ENCODE peak calls at places on chromosomes 16 and 17, in five cellular contexts. P is neural progenitor cell, D is psoas muscle, U is adrenal gland, X is SK-N-SH. W is an unnamed sample. For H3K9me3, the result is how much of the 10 kb centered on the place peaks cover.

GRCh38 chr17:67624886-67625656 is 92.7 kb upstream of the NOL11 start:
- DNase-seq in U (no peak), X (no peak), P (no peak), D (no peak), W (no peak)

GRCh38 chr17:66776999-66777688 is 57.8 kb upstream of the CACNG5 start:
- DNase-seq in D (no peak), P (no peak), U (no peak), X (no peak), W (no peak)

GRCh38 chr17:1231456-1231855 is 38.8 kb upstream of the BHLHA9 start:
- DNase-seq in U (peak), D (peak), P (no peak), X (no peak), W (no peak)

GRCh38 chr16:86050591-86051375 is 151.8 kb downstream of the IRF8 start:
- DNase-seq in P (no peak), X (no peak), D (no peak), U (no peak), W (no peak)

GRCh38 chr17:34012709-34013375 is 242.2 kb upstream of the CCL2 start:
- DNase-seq in U (no peak), D (no peak), X (peak), P (peak), W (no peak)

GRCh38 chr16:27486760-27487159 is 63.0 kb downstream of the GTF3C1 start:
- DNase-seq in P (no peak), D (no peak), X (no peak), U (no peak), W (no peak)

GRCh38 chr17:60630352-60630751 is 30.4 kb downstream of the PPM1D start:
- DNase-seq in D (peak), X (no peak), P (no peak), U (no peak), W (no peak)

GRCh38 chr17:32828822-32829221 is 48.1 kb downstream of the MYO1D start:
- DNase-seq in D (no peak), U (no peak), P (no peak), X (no peak), W (no peak)

GRCh38 chr16:66103245-66103644 is 263.2 kb upstream of the CDH5 start:
- DNase-seq in D (no peak), X (no peak), P (no peak), U (no peak), W (no peak)

GRCh38 chr17:72457712-72458111 is 336.9 kb downstream of the SOX9 start:
- DNase-seq in P (no peak), X (no peak), U (no peak), D (no peak), W (no peak)

GRCh38 chr17:42146911-42147607 is 7.7 kb downstream of the RAB5C start:
- DNase-seq in P (no peak), U (no peak), X (no peak), D (no peak), W (no peak)

GRCh38 chr17:49190932-49191331 is 19.4 kb downstream of the GNGT2 start:
- DNase-seq in P (no peak), D (no peak), U (no peak), X (no peak), W (no peak)

GRCh38 chr16:17847234-17847795 is 376.6 kb upstream of the XYLT1 start:
- DNase-seq in X (no peak), U (no peak), P (no peak), D (no peak), W (no peak)

GRCh38 chr17:12536472-12536871 is 129.2 kb upstream of the MYOCD start:
- DNase-seq in P (no peak), U (no peak), D (no peak), X (no peak), W (no peak)

GRCh38 chr17:4744999-4745969 is 5.6 kb upstream of the CXCL16 start:
- DNase-seq in P (peak), X (peak), U (no peak), D (no peak), W (no peak)

GRCh38 chr17:66290097-66290722 is 12.2 kb upstream of the PRKCA start:
- DNase-seq in P (no peak), X (peak), D (no peak), U (no peak), W (no peak)

GRCh38 chr16:396605-397004 is 394 bp upstream of the NME4 start:
- DNase-seq in P (peak), U (peak), D (no peak), X (peak), W (peak)

GRCh38 chr16:399278-400019 is 2.2 kb upstream of the DECR2 start:
- DNase-seq in U (no peak), P (no peak), D (no peak), X (no peak), W (no peak)

GRCh38 chr16:398551-399277 is 1.7 kb downstream of the NME4 start:
- DNase-seq in D (no peak), P (peak), U (no peak), X (no peak), W (no peak)

GRCh38 chr16:397135-397661 is at the start of gene NME4:
- DNase-seq in U (no peak), P (peak), D (no peak), X (peak), W (no peak)

DNA sequence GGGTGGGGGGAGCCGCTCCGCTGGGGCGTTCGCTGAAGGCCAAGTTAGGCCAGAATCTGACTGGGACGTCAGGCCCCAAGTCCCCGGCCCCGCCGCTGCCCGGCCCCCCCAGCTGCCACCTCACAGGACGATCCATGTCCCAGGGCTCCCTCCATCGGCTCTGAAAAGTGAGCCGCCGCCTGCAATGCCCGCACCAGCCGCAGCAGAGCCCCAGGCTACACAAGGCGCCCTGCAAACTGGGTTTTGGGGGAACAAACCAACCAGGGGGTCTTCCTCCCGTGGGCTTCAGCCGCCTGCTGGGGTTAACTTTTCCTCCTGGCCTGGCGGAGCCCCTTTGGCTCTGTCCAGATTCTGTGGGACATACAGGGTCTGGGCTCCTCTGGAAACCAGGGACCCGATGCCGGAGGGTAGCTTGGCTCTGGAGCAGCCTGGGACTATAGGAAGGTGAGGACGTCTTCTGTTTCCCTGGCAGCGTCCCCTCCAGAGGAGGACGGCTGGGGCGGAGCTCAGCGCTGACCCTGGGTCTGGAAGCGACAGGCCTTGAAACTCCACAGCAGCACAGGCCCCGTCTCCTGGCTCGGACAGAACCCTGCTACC is 835 bp downstream of the NME4 start:
- DNase-seq in D (peak), X (peak), P (peak), U (peak), W (peak)
- TF ChIP-seq CTCF in D (peak), X (peak), P (peak), U (peak), W (peak)

GRCh38 chr17:28144019-28144418 is 101.5 kb downstream of the NLK start:
- DNase-seq in P (no peak), X (no peak), U (no peak), D (no peak), W (no peak)

GRCh38 chr17:28142355-28142754 is 99.9 kb downstream of the NLK start:
- DNase-seq in U (no peak), X (no peak), P (peak), D (no peak), W (no peak)

GRCh38 chr17:28141783-28142182 is 99.3 kb downstream of the NLK start:
- DNase-seq in P (no peak), D (no peak), U (no peak), X (no peak), W (no peak)

GRCh38 chr17:28139822-28140221 is 97.3 kb downstream of the NLK start:
- DNase-seq in X (no peak), D (no peak), U (no peak), P (no peak), W (no peak)

GRCh38 chr17:28141333-28141732 is 98.9 kb downstream of the NLK start:
- DNase-seq in D (no peak), U (no peak), P (no peak), X (no peak), W (no peak)
- H3K27ac ChIP-seq in D (peak), U (no peak), P (no peak), X (no peak), W (no peak)

GRCh38 chr16:35194681-35195080 is 1735.3 kb downstream of the TP53TG3F start:
- DNase-seq in D (no peak), U (no peak), P (no peak), X (no peak), W (no peak)
- H3K9me3 ChIP-seq in D (under half), U (under half), P (under half), X (under half), W (under half)

GRCh38 chr16:68228652-68229051 is 7.3 kb downstream of the ESRP2 start:
- DNase-seq in P (no peak), X (no peak), U (no peak), D (no peak), W (no peak)

GRCh38 chr16:68230176-68230571 is 5.8 kb downstream of the ESRP2 start:
- DNase-seq in P (no peak), D (no peak), U (no peak), X (no peak), W (no peak)

GRCh38 chr16:68230956-68231355 is 5.0 kb downstream of the ESRP2 start:
- DNase-seq in U (no peak), X (no peak), D (no peak), P (no peak), W (no peak)

GRCh38 chr16:68227850-68228553 is 7.9 kb downstream of the ESRP2 start:
- DNase-seq in D (peak), U (no peak), X (no peak), P (no peak), W (no peak)

DNA sequence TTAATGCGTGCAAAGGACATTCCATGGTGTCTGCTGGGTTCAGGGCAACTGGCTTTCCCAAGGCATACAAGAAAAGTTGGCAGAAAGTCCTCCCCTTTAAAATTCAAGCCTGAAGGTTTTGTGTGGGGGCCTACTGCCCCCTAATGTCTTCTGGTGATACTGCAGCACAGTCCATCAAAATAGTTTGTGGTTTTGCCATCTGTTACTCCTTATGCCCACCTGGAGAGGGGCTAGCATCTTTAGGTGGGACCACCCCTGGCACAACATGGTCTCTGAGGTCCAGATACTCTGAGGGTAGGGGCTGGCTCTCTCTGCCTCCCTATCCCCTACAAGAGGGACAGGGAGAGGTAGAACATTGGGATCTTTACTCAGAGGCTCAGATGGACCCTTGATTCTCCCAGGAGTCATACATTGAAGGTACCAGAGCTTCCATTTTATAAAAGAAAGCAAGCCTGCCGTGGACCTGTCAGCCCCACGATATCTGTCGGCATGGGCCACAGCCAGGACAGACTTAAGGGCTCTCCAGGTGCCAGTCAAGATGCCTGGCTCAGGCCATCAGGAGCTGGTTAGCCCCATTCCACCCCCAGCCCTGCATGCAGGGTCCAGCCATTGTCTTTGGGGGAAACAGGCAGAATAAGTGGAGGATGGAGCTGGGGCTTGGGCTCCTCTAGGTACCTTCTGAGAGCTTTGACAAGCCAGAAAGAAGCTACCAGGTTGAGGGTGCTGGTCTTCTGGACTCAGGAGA is 6.3 kb downstream of the ESRP2 start:
- DNase-seq in X (peak), U (peak), P (peak), D (no peak), W (peak)
- TF ChIP-seq CTCF in X (peak), U (peak), P (peak), D (peak), W (peak)

DNA sequence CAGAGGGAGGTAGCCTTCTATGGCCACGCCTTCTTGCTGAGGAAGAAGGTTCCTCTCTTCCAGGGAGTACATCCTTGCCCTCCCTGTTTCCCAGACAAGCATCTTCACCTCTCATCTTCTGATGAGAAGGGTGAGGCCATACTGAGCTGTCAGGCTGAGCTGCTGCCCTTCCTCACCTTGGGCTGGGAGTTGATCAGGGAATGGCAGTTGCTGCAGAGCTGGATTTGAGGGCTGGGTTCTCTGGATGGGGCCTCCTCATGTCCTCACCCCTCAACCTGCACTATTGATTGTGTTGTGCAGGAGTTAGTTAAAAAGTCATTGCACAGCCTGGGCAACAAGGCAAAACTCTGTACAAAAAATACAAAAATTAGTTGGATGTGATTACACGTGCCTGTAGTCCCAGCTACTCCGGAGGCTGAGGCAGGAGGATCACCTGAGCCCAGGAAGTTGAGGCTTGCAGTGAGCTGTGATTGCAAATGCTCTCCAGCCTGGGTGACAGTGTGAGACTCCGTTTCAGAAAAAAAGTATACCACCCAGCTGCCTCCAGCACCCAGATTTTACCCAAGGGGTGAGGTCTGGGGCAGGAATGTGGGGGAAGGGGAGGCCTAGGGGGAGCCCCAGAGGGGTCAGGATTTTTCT is 2.0 kb downstream of the ERBB2 start:
- DNase-seq in U (no peak), X (no peak), P (peak), D (no peak), W (no peak)
- H3K27ac ChIP-seq in U (no peak), X (no peak), P (no peak), D (no peak), W (no peak)

GRCh38 chr16:46482895-46483294 is 138.3 kb downstream of the SHCBP1 start:
- DNase-seq in U (no peak), P (no peak), X (peak), D (no peak), W (no peak)
- H3K9me3 ChIP-seq in U (under half), P (half or more), X (under half), D (under half), W (under half)

DNA sequence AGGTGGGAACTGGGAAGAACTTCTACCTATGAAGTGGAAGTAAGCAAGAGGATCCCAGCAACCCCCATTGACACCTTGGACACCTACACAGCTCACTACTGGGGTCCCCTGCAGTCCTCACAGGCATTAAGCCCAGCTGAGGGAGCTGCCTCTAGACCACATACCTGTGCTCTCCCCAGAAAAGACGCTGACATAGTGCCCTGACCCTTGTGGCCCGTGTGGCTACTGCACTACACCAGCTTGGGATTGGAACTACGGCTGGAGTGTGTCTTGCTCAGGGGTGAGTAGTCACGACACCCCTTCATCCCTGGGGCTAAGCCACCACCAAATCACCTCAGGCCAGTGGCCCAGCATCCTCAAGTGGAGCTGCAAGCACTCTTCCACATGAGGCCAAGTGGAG is 54.2 kb upstream of the NSRP1 start:
- DNase-seq in U (no peak), X (no peak), P (no peak), D (no peak), W (no peak)
- TF ChIP-seq CTCF in U (no peak), X (no peak), P (no peak), D (no peak), W (no peak)

GRCh38 chr16:70158261-70158939 is 15.2 kb upstream of the CLEC18C start:
- DNase-seq in D (no peak), X (peak), U (peak), P (no peak), W (peak)

GRCh38 chr16:70160821-70161220 is 12.8 kb upstream of the CLEC18C start:
- DNase-seq in U (no peak), P (no peak), X (no peak), D (no peak), W (no peak)

GRCh38 chr16:70161350-70161749 is 12.2 kb upstream of the CLEC18C start:
- DNase-seq in D (no peak), U (peak), X (no peak), P (no peak), W (no peak)

GRCh38 chr16:70160388-70160787 is 13.2 kb upstream of the CLEC18C start:
- DNase-seq in P (no peak), D (no peak), X (peak), U (no peak), W (no peak)

DNA sequence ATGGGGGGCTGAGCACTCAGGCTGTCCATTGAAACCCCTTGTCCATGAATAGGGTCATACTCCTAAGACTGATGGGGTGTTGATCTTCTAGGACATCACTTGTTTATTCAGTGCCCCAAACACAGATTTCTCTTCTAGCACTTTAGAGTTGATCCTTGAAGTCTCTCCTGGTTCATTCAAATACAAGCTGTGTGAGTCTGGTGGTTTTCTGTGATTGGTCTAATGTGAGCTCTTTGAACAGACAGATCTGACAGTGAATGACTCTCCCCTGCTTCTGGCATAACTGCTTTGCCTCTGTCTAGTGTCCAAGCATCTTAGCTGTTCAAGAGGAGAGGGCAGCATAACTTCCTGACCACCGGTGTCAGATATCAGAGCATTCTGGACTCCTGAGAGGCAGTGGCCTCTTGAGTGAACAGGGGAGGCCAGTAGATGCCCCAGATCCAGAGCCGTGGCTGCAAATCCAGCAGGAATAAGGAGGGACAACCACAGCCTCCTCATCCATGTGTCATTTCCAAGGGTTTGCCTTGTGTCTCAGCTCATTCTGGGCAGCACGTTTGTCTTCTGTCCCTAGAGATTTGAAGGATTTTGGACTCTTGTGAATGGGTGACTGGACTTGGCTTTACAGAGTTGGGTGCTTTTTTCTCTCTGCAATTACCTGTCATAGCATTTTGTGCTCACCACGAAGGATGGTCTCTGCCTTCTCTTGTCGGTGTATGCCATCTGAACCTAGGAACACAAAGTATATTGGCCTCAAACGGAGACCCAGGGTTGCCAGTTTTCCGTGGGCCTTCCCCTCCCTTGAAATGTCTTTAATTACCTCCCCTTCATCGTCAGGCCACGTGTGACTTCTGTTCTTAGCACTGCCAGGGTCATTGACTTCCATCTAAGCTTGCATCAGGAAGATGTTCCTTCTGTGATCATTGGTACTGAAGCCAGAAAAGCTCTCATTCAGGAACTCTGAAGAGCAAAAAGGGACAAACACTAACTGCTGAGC is 13.9 kb upstream of the CLEC18C start:
- DNase-seq in P (no peak), D (no peak), X (peak), U (no peak), W (no peak)
- H3K27ac ChIP-seq in P (no peak), D (no peak), X (no peak), U (no peak), W (no peak)

GRCh38 chr16:71610447-71610846 is 15.5 kb upstream of the MARVELD3 start:
- DNase-seq in X (no peak), D (no peak), U (no peak), P (no peak), W (no peak)
- H3K9me3 ChIP-seq in X (under half), D (under half), U (under half), P (under half), W (under half)

W was measured in WERI-Rb-1.